ENCODE peak calls at places on chromosomes 1 and 21, in seven cellular contexts. R, Y, U, D, T, F and Z are unnamed samples. For H3K9me3, the result is how much of the 10 kb centered on the place peaks cover.

GRCh38 chr21:23017989-23018388 is 2019.8 kb downstream of the NCAM2 start:
- DNase-seq in Y (no peak), F (no peak), D (no peak), T (no peak), U (no peak), R (no peak), Z (no peak)

GRCh38 chr1:8382051-8382505 is 64.2 kb downstream of the SLC45A1 start:
- DNase-seq in U (no peak), Y (no peak), D (no peak), R (no peak), T (no peak), F (no peak), Z (no peak)

GRCh38 chr21:44510109-44510507 is 29.9 kb downstream of the KRTAP10-1 start:
- DNase-seq in U (no peak), Y (no peak), F (no peak), R (no peak), T (no peak), D (no peak), Z (no peak)

GRCh38 chr1:166884040-166884642 is 8.1 kb upstream of the TADA1 start:
- DNase-seq in U (peak), T (peak), Y (no peak), R (peak), F (peak), D (no peak), Z (peak)

GRCh38 chr1:40042337-40042736 is 1.8 kb downstream of the CAP1 start:
- DNase-seq in F (no peak), Y (no peak), U (no peak), D (no peak), R (no peak), T (no peak), Z (no peak)

GRCh38 chr1:42456754-42457089 is 379 bp downstream of the PPCS start:
- DNase-seq in D (no peak), R (peak), U (peak), Y (peak), T (peak), F (peak), Z (peak)

GRCh38 chr21:25964009-25964408 is 206.6 kb downstream of the APP start:
- DNase-seq in T (no peak), F (no peak), U (peak), R (peak), Y (no peak), D (no peak), Z (no peak)

GRCh38 chr1:240831922-240832321 is 220.0 kb upstream of the GREM2 start:
- DNase-seq in D (no peak), F (no peak), U (no peak), Y (no peak), R (no peak), T (no peak), Z (no peak)

GRCh38 chr1:186670279-186670964 is 9.8 kb downstream of the PTGS2 start:
- DNase-seq in T (no peak), F (no peak), U (peak), D (no peak), R (no peak), Y (no peak), Z (no peak)

GRCh38 chr1:183932412-183932811 is 105.1 kb downstream of the COLGALT2 start:
- DNase-seq in U (no peak), Y (no peak), F (peak), D (no peak), T (no peak), R (peak), Z (no peak)

GRCh38 chr1:114108741-114109255 is 44.9 kb downstream of the SYT6 start:
- DNase-seq in T (no peak), F (no peak), U (peak), Y (no peak), D (no peak), R (peak), Z (no peak)

GRCh38 chr1:92943515-92943873 is 17.8 kb downstream of the DIPK1A start:
- DNase-seq in T (no peak), D (no peak), F (no peak), U (no peak), R (no peak), Y (no peak), Z (no peak)

GRCh38 chr1:101587749-101588148 is 350.9 kb downstream of the S1PR1 start:
- DNase-seq in D (no peak), R (peak), T (no peak), F (peak), U (peak), Y (no peak), Z (no peak)

GRCh38 chr1:108114026-108114599 is 86.0 kb downstream of the SLC25A24 start:
- DNase-seq in D (no peak), T (no peak), F (no peak), R (no peak), Y (no peak), U (no peak), Z (no peak)

GRCh38 chr1:150477733-150478132 is 9.5 kb upstream of the TARS2 start:
- DNase-seq in R (no peak), F (no peak), T (no peak), U (peak), D (no peak), Y (no peak), Z (no peak)

GRCh38 chr1:205432116-205432515 is 10.3 kb upstream of the LEMD1 start:
- DNase-seq in Y (no peak), D (no peak), T (no peak), F (no peak), R (no peak), U (no peak), Z (no peak)

GRCh38 chr21:35011681-35012080 is 37.4 kb downstream of the RUNX1 start:
- DNase-seq in T (no peak), U (peak), D (no peak), F (no peak), R (no peak), Y (no peak), Z (no peak)

GRCh38 chr21:14403681-14404318 is 20.9 kb upstream of the HSPA13 start:
- DNase-seq in F (no peak), Y (no peak), T (no peak), R (no peak), U (peak), D (no peak), Z (no peak)

GRCh38 chr1:41499591-41499990 is 15.1 kb upstream of the EDN2 start:
- DNase-seq in F (no peak), D (no peak), U (no peak), R (no peak), T (no peak), Y (no peak), Z (no peak)

GRCh38 chr1:91889717-91890459 is 3.9 kb upstream of the TGFBR3 start:
- DNase-seq in Y (no peak), D (no peak), R (peak), F (no peak), T (no peak), U (no peak), Z (no peak)

GRCh38 chr1:163842546-163842945 is 520.8 kb downstream of the NUF2 start:
- DNase-seq in D (no peak), T (no peak), U (peak), F (no peak), R (no peak), Y (no peak), Z (no peak)

GRCh38 chr21:34822957-34823356 is 154.2 kb downstream of the CLIC6 start:
- DNase-seq in F (no peak), R (no peak), T (no peak), D (no peak), Y (no peak), U (peak), Z (no peak)

GRCh38 chr1:37859507-37860345 is at the start of gene MTF1:
- DNase-seq in U (peak), R (peak), Y (peak), T (peak), F (peak), D (peak), Z (peak)

GRCh38 chr1:21855257-21856096 is 43.4 kb downstream of the LDLRAD2 start:
- DNase-seq in F (no peak), T (no peak), Y (no peak), D (no peak), U (no peak), R (no peak), Z (no peak)

GRCh38 chr1:185408675-185409270 is 91.7 kb upstream of the IVNS1ABP start:
- DNase-seq in U (no peak), D (no peak), F (no peak), Y (no peak), R (no peak), T (no peak), Z (no peak)

GRCh38 chr1:236102611-236103010 is 37.7 kb upstream of the NID1 start:
- DNase-seq in Y (no peak), D (no peak), T (no peak), F (no peak), U (no peak), R (no peak), Z (no peak)

GRCh38 chr1:202283991-202284390 is 57.7 kb downstream of the UBE2T start:
- DNase-seq in F (no peak), T (no peak), U (peak), R (no peak), D (no peak), Y (no peak), Z (no peak)

GRCh38 chr1:42940851-42941639 is 17.6 kb downstream of the SLC2A1 start:
- DNase-seq in R (peak), T (no peak), U (peak), Y (no peak), D (no peak), F (no peak), Z (no peak)

GRCh38 chr1:117633423-117633822 is 27.6 kb downstream of the TENT5C start:
- DNase-seq in U (no peak), T (no peak), D (no peak), F (no peak), R (peak), Y (no peak), Z (no peak)

GRCh38 chr1:66401244-66401643 is 132.7 kb upstream of the SGIP1 start:
- DNase-seq in Y (no peak), D (no peak), U (no peak), R (no peak), F (no peak), T (no peak), Z (no peak)

GRCh38 chr1:4312024-4312423 is 342.4 kb upstream of the AJAP1 start:
- DNase-seq in R (no peak), U (no peak), F (no peak), D (no peak), T (no peak), Y (no peak), Z (no peak)

GRCh38 chr1:4309676-4310320 is 344.6 kb upstream of the AJAP1 start:
- DNase-seq in Y (no peak), F (no peak), T (no peak), D (no peak), R (no peak), U (no peak), Z (no peak)

GRCh38 chr1:4308826-4309225 is 345.6 kb upstream of the AJAP1 start:
- DNase-seq in U (no peak), Y (no peak), F (no peak), R (no peak), T (no peak), D (no peak), Z (no peak)

GRCh38 chr1:4307911-4308545 is 346.4 kb upstream of the AJAP1 start:
- DNase-seq in U (no peak), F (no peak), Y (no peak), T (no peak), D (no peak), R (no peak), Z (no peak)

DNA sequence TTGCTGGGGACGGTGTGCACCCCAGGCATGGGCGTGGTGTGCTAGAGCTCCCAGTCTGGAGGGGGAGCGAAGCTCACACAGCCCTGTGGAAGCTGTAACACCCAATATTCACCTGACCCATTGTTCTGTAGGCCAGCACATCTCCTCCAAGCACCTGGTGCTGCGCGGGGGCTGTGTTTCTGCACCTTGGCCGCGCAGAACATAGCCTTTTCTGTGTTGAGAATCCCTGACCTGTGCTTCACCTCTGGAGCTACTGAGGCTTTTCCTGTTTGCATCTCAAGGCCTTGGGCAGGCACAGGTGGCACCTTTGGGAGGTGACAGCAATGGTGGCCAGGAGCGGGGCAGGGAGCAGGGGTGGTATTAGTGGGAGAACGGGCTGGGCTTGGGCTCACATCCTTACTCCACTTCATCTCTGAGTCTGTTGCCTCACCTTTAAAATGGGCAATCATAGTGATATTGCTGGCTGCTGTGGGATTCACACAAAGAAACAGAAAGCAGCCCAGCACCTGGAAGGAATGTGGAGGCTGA is 343.9 kb upstream of the AJAP1 start:
- DNase-seq in D (no peak), F (no peak), Y (no peak), R (no peak), U (no peak), T (no peak), Z (no peak)
- H3K9me3 ChIP-seq in D (under half), F (under half), Y (under half), R (under half), U (under half), T (under half), Z (under half)

GRCh38 chr1:180734366-180734765 is 102.5 kb downstream of the XPR1 start:
- DNase-seq in U (no peak), T (no peak), F (no peak), Y (no peak), R (no peak), D (no peak), Z (no peak)

GRCh38 chr1:180728472-180729106 is 96.8 kb downstream of the XPR1 start:
- DNase-seq in U (no peak), F (no peak), R (no peak), T (no peak), D (no peak), Y (no peak), Z (no peak)

GRCh38 chr1:180731131-180731530 is 99.3 kb downstream of the XPR1 start:
- DNase-seq in T (no peak), F (no peak), R (no peak), U (no peak), D (no peak), Y (no peak), Z (no peak)

GRCh38 chr1:180732866-180733265 is 101.0 kb downstream of the XPR1 start:
- DNase-seq in T (no peak), Y (no peak), D (no peak), F (no peak), R (no peak), U (no peak), Z (no peak)
- H3K9me3 ChIP-seq in T (under half), Y (under half), D (under half), F (under half), R (under half), U (under half), Z (under half)

DNA sequence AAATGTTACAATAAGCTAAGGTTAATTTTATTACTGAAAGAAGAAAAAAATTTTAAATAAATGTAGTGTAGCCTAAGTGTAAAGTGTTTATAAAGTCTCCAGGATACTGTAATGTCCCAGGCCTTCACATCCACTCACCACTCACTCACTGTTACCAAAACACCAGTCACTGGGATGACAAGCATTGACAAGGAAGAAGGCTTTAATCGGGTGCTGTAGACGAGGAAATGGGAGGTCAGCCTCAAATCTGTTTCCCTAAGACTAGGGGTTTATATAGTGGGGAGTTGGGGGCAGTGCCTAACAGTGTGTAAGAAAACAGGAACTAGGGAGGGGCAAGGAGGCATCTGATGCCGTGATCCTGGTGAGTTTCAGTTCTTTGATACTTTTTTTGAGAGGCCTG is 69.4 kb downstream of the CHRM3 start:
- DNase-seq in D (no peak), Y (no peak), T (no peak), U (no peak), R (no peak), F (no peak), Z (no peak)
- H3K9me3 ChIP-seq in D (under half), Y (under half), T (under half), U (under half), R (under half), F (under half), Z (under half)

DNA sequence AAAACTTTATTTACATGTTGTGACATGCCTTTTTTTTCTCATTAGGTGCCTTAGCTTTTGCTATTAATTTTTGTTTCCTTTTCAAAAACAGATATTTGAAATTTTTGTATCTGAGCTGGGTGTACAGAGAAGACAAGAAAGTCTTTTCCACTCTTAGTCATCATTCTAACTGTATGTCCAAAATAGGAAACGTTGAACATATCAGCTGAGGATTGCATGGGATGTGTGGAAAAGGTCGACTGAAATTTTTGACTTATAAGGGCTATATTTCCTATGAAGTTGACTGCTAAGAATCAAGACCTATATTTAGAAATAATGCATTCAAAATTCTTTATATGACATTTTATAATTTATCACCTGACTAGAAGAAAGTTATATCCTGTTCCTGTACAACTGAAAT is 270.0 kb upstream of the ZRANB2 start:
- DNase-seq in D (no peak), Y (no peak), F (no peak), R (no peak), T (no peak), U (no peak), Z (no peak)
- H3K9me3 ChIP-seq in D (under half), Y (under half), F (under half), R (under half), T (under half), U (under half), Z (under half)